ENCODE peak calls at places on chromosomes 13 and 19, in nine cellular contexts. One of them, this sample, is unnamed.
A peak's percentile ranks its signal among the peaks of the same experiment; 100 is the strongest.

GRCh38 chr19:1944088-1944915 is 3.3 kb downstream of the CSNK1G2 start:
- DNase-seq in GM23338: no peak
- DNase-seq in mucosa of gallbladder: no peak
- DNase-seq in stimulated activated CD4-positive, alpha-beta T cell treated with anti-CD3 and anti-CD28 coated beads, Interleukin-12 subunit alpha, Interleukin-12 subunit beta, amount 100 ng/mL, for 24 hours: no peak
- DNase-seq in transverse colon: peak; percentile 39
- DNase-seq in astrocyte: no peak
- DNase-seq in omental fat pad: no peak
- DNase-seq in OCI-M1: no peak
- DNase-seq in NCI-H774: no peak
- DNase-seq in this sample: no peak

GRCh38 chr19:14248578-14249011 is 42.6 kb upstream of the ADGRL1 start:
- DNase-seq in GM23338: peak; percentile 95
- DNase-seq in mucosa of gallbladder: no peak
- DNase-seq in stimulated activated CD4-positive, alpha-beta T cell treated with anti-CD3 and anti-CD28 coated beads, Interleukin-12 subunit alpha, Interleukin-12 subunit beta, amount 100 ng/mL, for 24 hours: no peak
- DNase-seq in transverse colon: peak; percentile 35
- DNase-seq in astrocyte: peak; percentile 53
- DNase-seq in omental fat pad: no peak
- DNase-seq in OCI-M1: peak; percentile 70
- DNase-seq in NCI-H774: peak; percentile 12
- DNase-seq in this sample: peak; percentile 23

GRCh38 chr19:45251452-45252354 is 632 bp downstream of the MARK4 start:
- DNase-seq in GM23338: peak; percentile 61
- DNase-seq in mucosa of gallbladder: no peak
- DNase-seq in stimulated activated CD4-positive, alpha-beta T cell treated with anti-CD3 and anti-CD28 coated beads, Interleukin-12 subunit alpha, Interleukin-12 subunit beta, amount 100 ng/mL, for 24 hours: no peak
- DNase-seq in transverse colon: peak; percentile 12
- DNase-seq in astrocyte: no peak
- DNase-seq in omental fat pad: no peak
- DNase-seq in OCI-M1: no peak
- DNase-seq in NCI-H774: no peak
- DNase-seq in this sample: no peak

GRCh38 chr13:97781891-97782305 is 171.6 kb upstream of the IPO5 start:
- DNase-seq in GM23338: no peak
- DNase-seq in mucosa of gallbladder: no peak
- DNase-seq in stimulated activated CD4-positive, alpha-beta T cell treated with anti-CD3 and anti-CD28 coated beads, Interleukin-12 subunit alpha, Interleukin-12 subunit beta, amount 100 ng/mL, for 24 hours: no peak
- DNase-seq in transverse colon: no peak
- DNase-seq in astrocyte: no peak
- DNase-seq in omental fat pad: no peak
- DNase-seq in OCI-M1: no peak
- DNase-seq in NCI-H774: no peak
- DNase-seq in this sample: no peak

GRCh38 chr13:103097366-103097928 is 31.2 kb upstream of the SLC10A2 start:
- DNase-seq in GM23338: no peak
- DNase-seq in mucosa of gallbladder: no peak
- DNase-seq in stimulated activated CD4-positive, alpha-beta T cell treated with anti-CD3 and anti-CD28 coated beads, Interleukin-12 subunit alpha, Interleukin-12 subunit beta, amount 100 ng/mL, for 24 hours: no peak
- DNase-seq in transverse colon: no peak
- DNase-seq in astrocyte: no peak
- DNase-seq in omental fat pad: no peak
- DNase-seq in OCI-M1: no peak
- DNase-seq in NCI-H774: no peak
- DNase-seq in this sample: no peak

GRCh38 chr19:29540128-29540527 is 14.3 kb downstream of the VSTM2B start:
- DNase-seq in GM23338: no peak
- DNase-seq in mucosa of gallbladder: no peak
- DNase-seq in stimulated activated CD4-positive, alpha-beta T cell treated with anti-CD3 and anti-CD28 coated beads, Interleukin-12 subunit alpha, Interleukin-12 subunit beta, amount 100 ng/mL, for 24 hours: no peak
- DNase-seq in transverse colon: no peak
- DNase-seq in astrocyte: no peak
- DNase-seq in omental fat pad: no peak
- DNase-seq in OCI-M1: no peak
- DNase-seq in NCI-H774: no peak
- DNase-seq in this sample: no peak

GRCh38 chr13:97499181-97499580 is 65.2 kb downstream of the RAP2A start:
- DNase-seq in GM23338: no peak
- DNase-seq in mucosa of gallbladder: no peak
- DNase-seq in stimulated activated CD4-positive, alpha-beta T cell treated with anti-CD3 and anti-CD28 coated beads, Interleukin-12 subunit alpha, Interleukin-12 subunit beta, amount 100 ng/mL, for 24 hours: no peak
- DNase-seq in transverse colon: no peak
- DNase-seq in astrocyte: no peak
- DNase-seq in omental fat pad: no peak
- DNase-seq in OCI-M1: no peak
- DNase-seq in NCI-H774: no peak
- DNase-seq in this sample: no peak

GRCh38 chr13:113879017-113879416 is 15.1 kb upstream of the GAS6 start:
- DNase-seq in GM23338: no peak
- DNase-seq in mucosa of gallbladder: no peak
- DNase-seq in stimulated activated CD4-positive, alpha-beta T cell treated with anti-CD3 and anti-CD28 coated beads, Interleukin-12 subunit alpha, Interleukin-12 subunit beta, amount 100 ng/mL, for 24 hours: no peak
- DNase-seq in transverse colon: no peak
- DNase-seq in astrocyte: no peak
- DNase-seq in omental fat pad: no peak
- DNase-seq in OCI-M1: no peak
- DNase-seq in NCI-H774: no peak
- DNase-seq in this sample: peak; percentile 57

GRCh38 chr13:20390526-20391175 is 135.0 kb downstream of the CRYL1 start:
- DNase-seq in GM23338: no peak
- DNase-seq in mucosa of gallbladder: no peak
- DNase-seq in stimulated activated CD4-positive, alpha-beta T cell treated with anti-CD3 and anti-CD28 coated beads, Interleukin-12 subunit alpha, Interleukin-12 subunit beta, amount 100 ng/mL, for 24 hours: no peak
- DNase-seq in transverse colon: no peak
- DNase-seq in astrocyte: no peak
- DNase-seq in omental fat pad: no peak
- DNase-seq in OCI-M1: no peak
- DNase-seq in NCI-H774: no peak
- DNase-seq in this sample: no peak

GRCh38 chr13:80305737-80306136 is 35.2 kb downstream of the SPRY2 start:
- DNase-seq in GM23338: no peak
- DNase-seq in mucosa of gallbladder: no peak
- DNase-seq in stimulated activated CD4-positive, alpha-beta T cell treated with anti-CD3 and anti-CD28 coated beads, Interleukin-12 subunit alpha, Interleukin-12 subunit beta, amount 100 ng/mL, for 24 hours: no peak
- DNase-seq in transverse colon: no peak
- DNase-seq in astrocyte: no peak
- DNase-seq in omental fat pad: no peak
- DNase-seq in OCI-M1: no peak
- DNase-seq in NCI-H774: no peak
- DNase-seq in this sample: no peak

GRCh38 chr13:85261757-85262346 is 537.4 kb downstream of the SLITRK6 start:
- DNase-seq in GM23338: peak; percentile 11
- DNase-seq in mucosa of gallbladder: no peak
- DNase-seq in stimulated activated CD4-positive, alpha-beta T cell treated with anti-CD3 and anti-CD28 coated beads, Interleukin-12 subunit alpha, Interleukin-12 subunit beta, amount 100 ng/mL, for 24 hours: no peak
- DNase-seq in transverse colon: no peak
- DNase-seq in astrocyte: no peak
- DNase-seq in omental fat pad: no peak
- DNase-seq in OCI-M1: peak; percentile 56
- DNase-seq in NCI-H774: no peak
- DNase-seq in this sample: no peak